ENCODE peak calls at places on chromosomes 6 and 20, in six cellular contexts. C is mesenchymal stem cell, S is adipocyte, E is mammary epithelial cell, T is H9, R is HCT116. Y is an unnamed sample.

GRCh38 chr6:63537126-63537958 is 34.9 kb upstream of the LOC128125822 start:
- DNase-seq in T (no peak), E (peak), R (no peak), S (no peak), C (no peak), Y (peak)

GRCh38 chr6:157665172-157665571 is 157.9 kb upstream of the SNX9 start:
- DNase-seq in C (no peak), E (no peak), T (no peak), S (no peak), R (no peak), Y (no peak)

GRCh38 chr20:48731581-48731980 is 96.2 kb downstream of the PREX1 start:
- DNase-seq in R (no peak), S (no peak), E (no peak), T (no peak), C (no peak), Y (no peak)

GRCh38 chr6:39037707-39038106 is 10.9 kb upstream of the GLP1R start:
- DNase-seq in E (no peak), T (no peak), R (no peak), S (no peak), C (no peak), Y (no peak)

GRCh38 chr20:1943267-1944002 is 48.2 kb downstream of the SIRPA start:
- DNase-seq in T (no peak), R (no peak), S (no peak), C (no peak), E (peak), Y (peak)

GRCh38 chr20:62829231-62830230 is 12.7 kb downstream of the COL9A3 start:
- DNase-seq in E (no peak), R (no peak), C (no peak), T (no peak), S (no peak), Y (no peak)

GRCh38 chr20:8646026-8646425 is 422.9 kb upstream of the PLCB4 start:
- DNase-seq in R (no peak), E (peak), S (no peak), T (no peak), C (peak), Y (peak)

GRCh38 chr20:52127309-52127708 is 64.3 kb downstream of the ZFP64 start:
- DNase-seq in E (no peak), S (no peak), T (no peak), R (no peak), C (no peak), Y (no peak)

GRCh38 chr6:88963139-88964090 is at the start of gene RNGTT:
- DNase-seq in T (peak), R (peak), E (peak), S (peak), C (peak), Y (peak)

GRCh38 chr20:1338096-1338495 is 9.2 kb upstream of the SDCBP2 start:
- DNase-seq in S (no peak), C (no peak), R (no peak), T (peak), E (no peak), Y (no peak)

GRCh38 chr6:20827798-20828197 is 293.5 kb downstream of the CDKAL1 start:
- DNase-seq in E (peak), C (no peak), R (no peak), S (peak), T (no peak), Y (peak)

GRCh38 chr20:45545754-45546453 is 1.3 kb downstream of the EPPIN start:
- DNase-seq in S (peak), E (peak), R (peak), T (peak), C (peak), Y (peak)

GRCh38 chr20:64146936-64147451 is 17.3 kb upstream of the MYT1 start:
- DNase-seq in E (no peak), S (no peak), C (no peak), T (no peak), R (no peak), Y (no peak)

GRCh38 chr6:155495011-155495768 is 39.6 kb upstream of the NOX3 start:
- DNase-seq in E (no peak), R (no peak), C (peak), S (peak), T (peak), Y (peak)

GRCh38 chr20:10469599-10469998 is 34.5 kb downstream of the SLX4IP start:
- DNase-seq in S (peak), E (peak), C (peak), R (peak), T (no peak), Y (peak)

GRCh38 chr6:14786008-14786407 is 459.9 kb upstream of the JARID2 start:
- DNase-seq in C (no peak), R (no peak), E (no peak), S (no peak), T (no peak), Y (no peak)

GRCh38 chr6:151161363-151161762 is 78.4 kb upstream of the AKAP12 start:
- DNase-seq in T (no peak), R (no peak), S (peak), E (no peak), C (no peak), Y (no peak)

GRCh38 chr20:805713-806112 is 27.8 kb upstream of the FAM110A start:
- DNase-seq in R (peak), S (peak), C (peak), T (no peak), E (no peak), Y (no peak)

GRCh38 chr6:1873781-1874180 is 264.1 kb downstream of the FOXC1 start:
- DNase-seq in C (no peak), E (no peak), R (no peak), S (no peak), T (no peak), Y (no peak)

GRCh38 chr6:104639671-104640070 is 220.0 kb downstream of the HACE1 start:
- DNase-seq in T (no peak), C (peak), S (peak), E (peak), R (no peak), Y (peak)

GRCh38 chr6:76222189-76222588 is 149.7 kb upstream of the IMPG1 start:
- DNase-seq in E (no peak), S (no peak), T (no peak), R (no peak), C (no peak), Y (no peak)

GRCh38 chr6:132797975-132798819 is at the start of gene SLC18B1:
- DNase-seq in R (no peak), C (peak), S (peak), T (peak), E (peak), Y (peak)

GRCh38 chr20:8667306-8667705 is 401.6 kb upstream of the PLCB4 start:
- DNase-seq in S (no peak), T (no peak), R (no peak), E (no peak), C (no peak), Y (no peak)

GRCh38 chr20:703426-703825 is 27.8 kb upstream of the SCRT2 start:
- DNase-seq in S (no peak), T (no peak), E (no peak), C (no peak), R (no peak), Y (no peak)

GRCh38 chr20:40744494-40745175 is 55.6 kb upstream of the MAFB start:
- DNase-seq in T (no peak), C (no peak), R (no peak), S (no peak), E (no peak), Y (no peak)

GRCh38 chr20:62686869-62687830 is 21.5 kb upstream of the NTSR1 start:
- DNase-seq in C (no peak), S (no peak), R (no peak), T (no peak), E (no peak), Y (no peak)

GRCh38 chr6:5606546-5606945 is 345.2 kb downstream of the FARS2 start:
- DNase-seq in S (no peak), E (no peak), T (no peak), C (no peak), R (no peak), Y (no peak)

GRCh38 chr6:113825776-113826175 is 31.4 kb upstream of the MARCKS start:
- DNase-seq in S (peak), C (no peak), R (no peak), E (no peak), T (no peak), Y (peak)

GRCh38 chr6:46395530-46395929 is 95.7 kb downstream of the RCAN2 start:
- DNase-seq in T (no peak), S (no peak), C (no peak), E (no peak), R (no peak), Y (no peak)

GRCh38 chr6:44253307-44254101 is 3.8 kb downstream of the SLC35B2 start:
- DNase-seq in S (peak), E (peak), C (peak), T (peak), R (no peak), Y (peak)

GRCh38 chr6:129510930-129511329 is 199.0 kb downstream of the ARHGAP18 start:
- DNase-seq in R (no peak), C (peak), E (no peak), S (no peak), T (no peak), Y (no peak)

GRCh38 chr6:134956032-134956431 is 6.1 kb upstream of the ALDH8A1 start:
- DNase-seq in R (no peak), S (no peak), C (no peak), E (no peak), T (no peak), Y (no peak)

GRCh38 chr6:139534472-139535115 is 160.1 kb upstream of the CITED2 start:
- DNase-seq in E (no peak), R (no peak), T (no peak), C (peak), S (no peak), Y (no peak)

GRCh38 chr20:1472556-1473243 is 6.1 kb upstream of the NSFL1C start:
- DNase-seq in C (no peak), R (no peak), T (no peak), E (no peak), S (no peak), Y (no peak)

GRCh38 chr6:43978473-43979360 is 148.5 kb downstream of the MRPL14 start:
- DNase-seq in T (peak), R (no peak), S (peak), E (no peak), C (no peak), Y (peak)

GRCh38 chr6:37372116-37372515 is 18.3 kb downstream of the RNF8 start:
- DNase-seq in C (no peak), T (no peak), E (no peak), S (no peak), R (no peak), Y (no peak)

GRCh38 chr6:87180105-87180504 is 24.7 kb downstream of the ZNF292 start:
- DNase-seq in R (no peak), T (no peak), E (no peak), S (no peak), C (no peak), Y (no peak)
- H3K9ac ChIP-seq in R (no peak), T (no peak), E (no peak), S (no peak), C (no peak), Y (no peak)

DNA sequence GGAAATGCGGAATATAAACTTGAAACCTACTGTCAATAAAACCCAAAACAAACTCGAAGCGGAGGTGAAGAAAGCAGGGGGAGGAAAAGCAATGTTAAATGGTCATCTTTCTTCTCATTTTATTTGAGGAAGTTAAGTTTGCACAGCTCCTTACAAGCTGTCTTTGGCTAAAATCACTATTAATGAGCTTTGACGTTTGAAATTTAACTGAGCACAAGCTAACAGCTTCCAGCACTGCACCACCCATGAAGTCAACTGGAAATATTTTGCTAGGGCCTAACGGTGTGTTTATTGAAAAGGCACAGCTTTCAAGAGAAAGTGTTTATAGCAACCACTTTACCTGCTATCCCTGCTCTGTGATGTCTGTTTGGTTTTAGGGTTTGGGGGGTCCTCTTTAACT is 103.8 kb downstream of the PKHD1 start:
- DNase-seq in E (no peak), S (no peak), R (no peak), T (no peak), C (no peak), Y (no peak)
- H3K9ac ChIP-seq in E (no peak), S (no peak), R (no peak), T (no peak), C (no peak), Y (no peak)

GRCh38 chr6:115441671-115442070 is 619.0 kb downstream of the FRK start:
- DNase-seq in S (peak), R (no peak), E (no peak), T (no peak), C (no peak), Y (no peak)
- H3K9ac ChIP-seq in S (no peak), R (no peak), E (no peak), T (no peak), C (no peak), Y (no peak)

GRCh38 chr20:35661013-35661412 is 3.7 kb downstream of the CPNE1 start:
- DNase-seq in C (no peak), S (no peak), E (peak), R (peak), T (no peak), Y (peak)
- H3K9ac ChIP-seq in C (peak), S (peak), E (peak), R (peak), T (no peak), Y (peak)